ENCODE peak calls at places on chromosomes 6 and 20, in nine cellular contexts. M is fibroblast of the aortic adventitia; R is stimulated activated CD8-positive, alpha-beta memory T cell treated with anti-CD3 and anti-CD28 coated beads, Interleukin-12 subunit alpha, Interleukin-12 subunit beta, amount 100 ng/mL, for 4 hours; V is fibroblast of lung; I is activated CD8-positive, alpha-beta memory T cell treated with anti-CD3 and anti-CD28 coated beads, Interleukin-2, amount 50 U/mL, for 48 hours; Y is caudate nucleus; Q is activated T-helper 1 cell treated with anti-CD3 and anti-CD28 coated beads, Interleukin-2, amount 50 U/mL, for 16 hours; P is neuronal stem cell; O is fibroblast of the conjunctiva. Z is an unnamed sample.

GRCh38 chr6:132404736-132405135 is 3.5 kb upstream of the MOXD1 start:
- DNase-seq in M (no peak), R (no peak), V (no peak), I (no peak), Y (no peak), Q (no peak), P (no peak), O (no peak), Z (no peak)

GRCh38 chr6:154434662-154435061 is 75.8 kb downstream of the CNKSR3 start:
- DNase-seq in M (no peak), R (no peak), V (no peak), I (no peak), Y (no peak), Q (no peak), P (no peak), O (no peak), Z (no peak)

GRCh38 chr20:61436674-61437279 is 184.7 kb downstream of the CDH4 start:
- DNase-seq in M (peak; percentile 72), R (no peak), V (peak; percentile 37), I (no peak), Y (peak; percentile 13), Q (no peak), P (peak; percentile 91), O (peak; percentile 23), Z (no peak)

GRCh38 chr20:5658897-5659296 is 91.3 kb upstream of the SHLD1 start:
- DNase-seq in M (peak; percentile 97), R (peak; percentile 6), V (peak; percentile 91), I (no peak), Y (peak; percentile 13), Q (no peak), P (peak; percentile 9), O (peak; percentile 93), Z (no peak)

GRCh38 chr6:138640028-138640427 is 133.5 kb upstream of the CCDC28A start:
- DNase-seq in M (no peak), R (no peak), V (no peak), I (no peak), Y (no peak), Q (no peak), P (no peak), O (no peak), Z (no peak)

GRCh38 chr6:44446626-44447297 is 59.3 kb downstream of the CDC5L start:
- DNase-seq in M (peak; percentile 67), R (no peak), V (peak; percentile 90), I (no peak), Y (no peak), Q (no peak), P (no peak), O (no peak), Z (no peak)

GRCh38 chr6:46078294-46078693 is 51.5 kb upstream of the ENPP4 start:
- DNase-seq in M (no peak), R (no peak), V (no peak), I (no peak), Y (peak; percentile 38), Q (no peak), P (no peak), O (no peak), Z (no peak)

GRCh38 chr6:106192824-106193223 is 106.7 kb downstream of the PRDM1 start:
- DNase-seq in M (peak; percentile 35), R (no peak), V (no peak), I (no peak), Y (no peak), Q (no peak), P (no peak), O (no peak), Z (no peak)

GRCh38 chr6:93139408-93140081 is 279.8 kb downstream of the EPHA7 start:
- DNase-seq in M (no peak), R (no peak), V (no peak), I (no peak), Y (no peak), Q (no peak), P (no peak), O (no peak), Z (no peak)

GRCh38 chr20:22374066-22374465 is 210.3 kb downstream of the FOXA2 start:
- DNase-seq in M (no peak), R (no peak), V (no peak), I (no peak), Y (no peak), Q (no peak), P (no peak), O (no peak), Z (no peak)

GRCh38 chr6:101818056-101818455 is 424.5 kb downstream of the GRIK2 start:
- DNase-seq in M (no peak), R (no peak), V (no peak), I (no peak), Y (no peak), Q (no peak), P (peak; percentile 3), O (no peak), Z (no peak)

GRCh38 chr6:75230484-75231325 is 12.9 kb downstream of the COX7A2 start:
- DNase-seq in M (peak; percentile 78), R (no peak), V (peak; percentile 71), I (no peak), Y (no peak), Q (no peak), P (peak; percentile 33), O (peak; percentile 57), Z (no peak)

GRCh38 chr6:33979750-33980149 is 166.1 kb downstream of the GRM4 start:
- DNase-seq in M (no peak), R (no peak), V (no peak), I (no peak), Y (no peak), Q (no peak), P (no peak), O (no peak), Z (no peak)

GRCh38 chr6:16031278-16031981 is 97.5 kb upstream of the MYLIP start:
- DNase-seq in M (no peak), R (no peak), V (no peak), I (no peak), Y (no peak), Q (no peak), P (no peak), O (no peak), Z (no peak)

GRCh38 chr6:41531591-41532582 is 14.3 kb upstream of the FOXP4 start:
- DNase-seq in M (peak; percentile 55), R (peak; percentile 56), V (peak; percentile 8), I (peak; percentile 81), Y (no peak), Q (no peak), P (no peak), O (no peak), Z (no peak)

GRCh38 chr6:34791164-34791841 is 580 bp upstream of the BLTP3A start:
- DNase-seq in M (no peak), R (peak; percentile 19), V (peak; percentile 29), I (peak; percentile 77), Y (peak; percentile 24), Q (peak; percentile 7), P (peak; percentile 49), O (no peak), Z (no peak)

GRCh38 chr6:135393289-135393688 is 104.3 kb downstream of the AHI1 start:
- DNase-seq in M (peak; percentile 11), R (no peak), V (no peak), I (no peak), Y (no peak), Q (no peak), P (no peak), O (no peak), Z (no peak)

GRCh38 chr6:158109744-158110143 is 58.3 kb downstream of the SERAC1 start:
- DNase-seq in M (peak; percentile 24), R (no peak), V (peak; percentile 60), I (no peak), Y (no peak), Q (no peak), P (no peak), O (peak; percentile 6), Z (no peak)

GRCh38 chr6:429515-430121 is 38.1 kb downstream of the IRF4 start:
- DNase-seq in M (no peak), R (no peak), V (no peak), I (no peak), Y (no peak), Q (no peak), P (no peak), O (no peak), Z (no peak)

GRCh38 chr6:39778581-39779270 is 13.4 kb upstream of the DAAM2 start:
- DNase-seq in M (no peak), R (no peak), V (no peak), I (no peak), Y (no peak), Q (no peak), P (no peak), O (no peak), Z (no peak)

GRCh38 chr6:166459272-166459671 is 76.5 kb upstream of the MPC1 start:
- DNase-seq in M (no peak), R (no peak), V (no peak), I (no peak), Y (no peak), Q (no peak), P (no peak), O (no peak), Z (no peak)

GRCh38 chr6:27472182-27472616 is 706 bp downstream of the ZNF184 start:
- DNase-seq in M (peak; percentile 75), R (peak; percentile 39), V (peak; percentile 83), I (peak; percentile 79), Y (no peak), Q (peak; percentile 8), P (peak; percentile 65), O (peak; percentile 49), Z (peak; percentile 85)

GRCh38 chr6:104014560-104014959 is 845.2 kb downstream of the HACE1 start:
- DNase-seq in M (no peak), R (no peak), V (no peak), I (no peak), Y (no peak), Q (no peak), P (no peak), O (no peak), Z (no peak)

GRCh38 chr6:54238407-54238806 is 69.8 kb upstream of the TINAG start:
- DNase-seq in M (peak; percentile 84), R (no peak), V (peak; percentile 80), I (no peak), Y (no peak), Q (no peak), P (no peak), O (peak; percentile 88), Z (no peak)

GRCh38 chr6:136660727-136661126 is 110.5 kb upstream of the MAP7 start:
- DNase-seq in M (no peak), R (no peak), V (no peak), I (no peak), Y (no peak), Q (no peak), P (no peak), O (no peak), Z (no peak)

GRCh38 chr20:37297066-37297736 is 7.7 kb downstream of the MANBAL start:
- DNase-seq in M (peak; percentile 96), R (no peak), V (peak; percentile 54), I (no peak), Y (no peak), Q (no peak), P (no peak), O (peak; percentile 49), Z (no peak)

Z was measured in Panc1.